ENCODE peak calls at places on chromosomes 3 and 15, in seven cellular contexts. U, B, E, P, Q, A and F are unnamed samples.

GRCh38 chr3:99319961-99320360 is 318.4 kb upstream of the COL8A1 start:
- DNase-seq in U (peak; percentile 78), B (peak; percentile 86), Q (no peak), P (no peak), A (no peak), E (peak; percentile 93), F (peak; percentile 18)

GRCh38 chr3:138426211-138426610 is 8.2 kb upstream of the ESYT3 start:
- DNase-seq in Q (no peak), P (no peak), B (peak; percentile 58), A (peak; percentile 46), E (no peak), U (no peak), F (no peak)

GRCh38 chr3:126351086-126351770 is 6.0 kb downstream of the KLF15 start:
- DNase-seq in E (no peak), U (no peak), Q (peak; percentile 30), B (no peak), P (no peak), A (no peak), F (no peak)

GRCh38 chr15:70036585-70037343 is 61.0 kb downstream of the TLE3 start:
- DNase-seq in E (no peak), A (no peak), B (no peak), P (no peak), Q (peak; percentile 17), U (no peak), F (no peak)

GRCh38 chr15:83848315-83849050 is 194.6 kb downstream of the ADAMTSL3 start:
- DNase-seq in E (peak; percentile 67), Q (no peak), B (peak; percentile 97), U (peak; percentile 75), A (no peak), P (no peak), F (peak; percentile 52)

GRCh38 chr3:48244462-48244861 is 3.6 kb downstream of the ZNF589 start:
- DNase-seq in P (no peak), Q (no peak), A (no peak), E (no peak), B (no peak), U (no peak), F (no peak)

GRCh38 chr3:179898024-179898423 is 138.7 kb downstream of the PEX5L start:
- DNase-seq in Q (no peak), U (peak; percentile 73), B (peak; percentile 42), P (no peak), A (peak; percentile 87), E (peak; percentile 23), F (no peak)

GRCh38 chr15:26667222-26667988 is 105.5 kb downstream of the GABRB3 start:
- DNase-seq in E (no peak), P (peak; percentile 58), B (no peak), Q (peak; percentile 81), A (no peak), U (no peak), F (peak; percentile 10)

GRCh38 chr3:140292684-140293083 is 357.7 kb downstream of the CLSTN2 start:
- DNase-seq in E (peak; percentile 85), Q (no peak), B (peak; percentile 75), U (peak; percentile 58), P (no peak), A (no peak), F (peak; percentile 66)

GRCh38 chr3:123334056-123334455 is 114.8 kb downstream of the ADCY5 start:
- DNase-seq in U (no peak), P (no peak), E (no peak), Q (peak; percentile 25), A (no peak), B (no peak), F (no peak)

GRCh38 chr3:160986060-160986459 is 119.1 kb downstream of the B3GALNT1 start:
- DNase-seq in E (no peak), P (no peak), Q (no peak), B (no peak), A (no peak), U (no peak), F (no peak)

GRCh38 chr3:136639069-136639468 is 113.1 kb downstream of the STAG1 start:
- DNase-seq in A (no peak), Q (no peak), U (no peak), B (no peak), E (no peak), P (no peak), F (no peak)

GRCh38 chr3:136632625-136633081 is 119.5 kb downstream of the STAG1 start:
- DNase-seq in B (peak; percentile 17), A (no peak), P (no peak), U (no peak), Q (no peak), E (peak; percentile 42), F (no peak)

GRCh38 chr3:136630911-136631310 is 121.3 kb downstream of the STAG1 start:
- DNase-seq in U (no peak), E (no peak), B (no peak), Q (no peak), P (no peak), A (no peak), F (no peak)

GRCh38 chr3:136631424-136631823 is 120.8 kb downstream of the STAG1 start:
- DNase-seq in B (no peak), P (no peak), E (no peak), Q (no peak), A (no peak), U (no peak), F (no peak)

GRCh38 chr3:136634821-136635220 is 117.4 kb downstream of the STAG1 start:
- DNase-seq in U (no peak), E (no peak), P (no peak), A (no peak), B (no peak), Q (no peak), F (no peak)
- TF ChIP-seq CTCF in U (no peak), E (no peak), P (no peak), A (no peak), B (no peak), Q (no peak), F (no peak)

GRCh38 chr15:81531971-81532370 is 158.0 kb upstream of the TMC3 start:
- DNase-seq in P (no peak), Q (no peak), E (no peak), A (no peak), U (no peak), B (no peak), F (no peak)

GRCh38 chr15:81536296-81536695 is 162.3 kb upstream of the TMC3 start:
- DNase-seq in E (no peak), A (no peak), P (no peak), Q (no peak), B (no peak), U (no peak), F (no peak)

GRCh38 chr15:81530271-81530670 is 156.3 kb upstream of the TMC3 start:
- DNase-seq in Q (no peak), B (no peak), P (no peak), A (no peak), E (no peak), U (no peak), F (no peak)

GRCh38 chr15:81529444-81529950 is 155.5 kb upstream of the TMC3 start:
- DNase-seq in P (no peak), U (no peak), E (no peak), Q (no peak), A (no peak), B (no peak), F (no peak)

DNA sequence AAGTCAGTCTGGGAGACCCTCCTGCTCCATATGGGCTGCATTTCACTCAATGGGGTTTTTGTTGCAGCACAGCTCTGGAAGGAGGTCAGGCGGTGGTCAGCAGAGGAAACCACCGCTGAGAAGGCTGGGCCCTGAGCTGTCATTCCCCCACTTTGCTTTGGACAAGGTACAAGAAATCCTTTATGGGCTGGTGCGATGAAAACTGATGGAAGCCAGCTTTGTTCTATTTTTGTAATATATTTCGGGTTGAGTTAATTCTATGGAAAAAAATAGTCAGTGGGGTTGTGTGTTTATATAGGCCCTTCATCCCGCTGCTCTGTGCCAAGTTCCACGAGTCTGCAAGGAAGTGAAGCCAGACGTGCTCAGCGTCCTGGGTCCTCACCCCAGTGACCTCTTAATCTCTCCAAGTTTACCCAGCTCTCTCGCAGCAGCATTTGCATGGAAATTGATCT is 157.2 kb upstream of the TMC3 start:
- DNase-seq in E (peak; percentile 21), P (no peak), Q (no peak), U (no peak), B (no peak), A (peak; percentile 46), F (no peak)
- H3K4me3 ChIP-seq in E (no peak overlapping the region), P (no peak overlapping the region), Q (no peak overlapping the region), U (no peak overlapping the region), B (no peak overlapping the region), A (no peak overlapping the region), F (no peak overlapping the region)

GRCh38 chr15:89792106-89792805 is 16.1 kb downstream of the MESP2 start:
- DNase-seq in U (no peak), B (no peak), E (no peak), Q (no peak), A (no peak), P (no peak), F (no peak)
- TF ChIP-seq CTCF in U (no peak), B (no peak), E (no peak), Q (no peak), A (no peak), P (no peak), F (no peak)

DNA sequence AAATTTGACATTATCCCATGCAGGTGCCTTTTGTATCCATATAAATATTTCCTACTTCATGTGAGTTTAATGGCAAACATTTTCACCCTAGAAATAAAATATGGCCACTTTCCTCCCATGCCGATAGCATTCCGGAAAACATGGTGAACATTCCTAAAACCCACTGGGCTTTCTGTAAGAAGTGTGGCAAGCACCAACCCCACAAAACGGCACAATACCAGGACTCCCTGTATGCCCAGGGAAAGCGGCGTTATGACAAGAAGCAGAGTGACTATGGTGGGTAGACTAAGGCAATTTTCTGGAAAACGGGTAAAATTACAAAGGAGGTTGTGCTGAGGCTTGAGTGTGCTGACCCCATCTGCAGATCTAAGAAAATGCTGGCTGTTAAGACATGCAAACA is 7.6 kb downstream of the ANXA2 start:
- DNase-seq in E (peak; percentile 5), Q (no peak), P (no peak), B (no peak), A (no peak), U (no peak), F (no peak)
- H3K4me3 ChIP-seq in E (peak overlapping the region; percentile 17), Q (peak overlapping the region; percentile 9), P (no peak overlapping the region), B (peak overlapping the region; percentile 34), A (no peak overlapping the region), U (peak overlapping the region; percentile 7), F (peak overlapping the region; percentile 12)

DNA sequence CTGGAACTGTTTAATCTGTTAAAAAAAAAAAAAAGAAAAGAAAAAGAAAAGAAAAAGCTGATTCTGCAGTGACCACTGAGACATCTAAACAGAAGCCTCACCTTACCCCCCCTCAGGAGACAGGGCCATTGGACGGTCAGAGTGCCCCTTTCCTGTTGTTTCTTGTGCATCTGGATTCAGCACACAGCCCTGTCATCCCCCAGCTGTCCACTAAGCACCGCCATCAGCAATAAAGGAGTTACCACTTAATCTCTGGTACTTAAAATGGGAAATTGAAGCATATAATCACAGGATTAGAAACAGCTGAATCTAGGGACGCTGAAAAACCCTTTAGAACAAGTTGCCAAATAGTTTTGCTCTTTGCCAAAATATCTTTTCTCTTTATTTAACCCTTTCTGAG is 62.5 kb downstream of the TRIM69 start:
- DNase-seq in B (no peak), U (peak; percentile 4), Q (no peak), E (no peak), P (no peak), A (peak; percentile 22), F (no peak)
- TF ChIP-seq CTCF in B (peak; percentile 46), U (peak; percentile 64), Q (no peak), E (peak; percentile 36), P (peak; percentile 14), A (peak; percentile 36), F (peak; percentile 44)

GRCh38 chr3:194296832-194297666 is 54.1 kb downstream of the CPN2 start:
- DNase-seq in E (no peak), A (peak; percentile 98), P (no peak), Q (peak; percentile 62), U (no peak), B (no peak), F (no peak)
- H3K4me3 ChIP-seq in E (peak overlapping the region; percentile 29), A (peak overlapping the region; percentile 34), P (peak overlapping the region; percentile 15), Q (peak overlapping the region; percentile 37), U (peak overlapping the region; percentile 47), B (peak overlapping the region; percentile 21), F (peak overlapping the region; percentile 34)